ENCODE peak calls at places on chromosome 22, in nine cellular contexts. One of them, this sample, is unnamed.

GRCh38 chr22:34150023-34150422 is 229.7 kb upstream of the LARGE1 start:
- DNase-seq in body of pancreas: no peak
- DNase-seq in astrocyte of the spinal cord: no peak
- DNase-seq in osteocyte: no peak
- DNase-seq in mesothelial cell of epicardium: no peak
- DNase-seq in ovary: no peak
- DNase-seq in progenitor cell of endocrine pancreas: no peak
- DNase-seq in neural crest cell: no peak
- DNase-seq in OCI-LY7: no peak
- DNase-seq in this sample: no peak

GRCh38 chr22:30829901-30830550 is 135.4 kb downstream of the OSBP2 start:
- DNase-seq in mesothelial cell of epicardium: no peak
- DNase-seq in neural crest cell: no peak
- DNase-seq in OCI-LY7: no peak
- DNase-seq in osteocyte: peak
- DNase-seq in ovary: no peak
- DNase-seq in body of pancreas: no peak
- DNase-seq in astrocyte of the spinal cord: peak
- DNase-seq in progenitor cell of endocrine pancreas: no peak
- DNase-seq in this sample: peak

GRCh38 chr22:41274856-41275255 is 11.1 kb downstream of the RANGAP1 start:
- DNase-seq in ovary: no peak
- DNase-seq in mesothelial cell of epicardium: no peak
- DNase-seq in OCI-LY7: no peak
- DNase-seq in progenitor cell of endocrine pancreas: no peak
- DNase-seq in astrocyte of the spinal cord: no peak
- DNase-seq in body of pancreas: no peak
- DNase-seq in osteocyte: no peak
- DNase-seq in neural crest cell: no peak
- DNase-seq in this sample: no peak

GRCh38 chr22:29457730-29458129 is 19.3 kb downstream of the RFPL1 start:
- DNase-seq in OCI-LY7: peak
- DNase-seq in mesothelial cell of epicardium: no peak
- DNase-seq in astrocyte of the spinal cord: peak
- DNase-seq in ovary: no peak
- DNase-seq in progenitor cell of endocrine pancreas: no peak
- DNase-seq in osteocyte: no peak
- DNase-seq in body of pancreas: no peak
- DNase-seq in neural crest cell: peak
- DNase-seq in this sample: peak

GRCh38 chr22:47618180-47618579 is 855.7 kb downstream of the TBC1D22A start:
- DNase-seq in astrocyte of the spinal cord: no peak
- DNase-seq in progenitor cell of endocrine pancreas: no peak
- DNase-seq in mesothelial cell of epicardium: no peak
- DNase-seq in OCI-LY7: no peak
- DNase-seq in body of pancreas: no peak
- DNase-seq in neural crest cell: no peak
- DNase-seq in osteocyte: peak
- DNase-seq in ovary: no peak
- DNase-seq in this sample: no peak

GRCh38 chr22:45101828-45102227 is 61.9 kb upstream of the NUP50 start:
- DNase-seq in neural crest cell: peak
- DNase-seq in mesothelial cell of epicardium: no peak
- DNase-seq in astrocyte of the spinal cord: peak
- DNase-seq in ovary: peak
- DNase-seq in body of pancreas: no peak
- DNase-seq in osteocyte: no peak
- DNase-seq in progenitor cell of endocrine pancreas: no peak
- DNase-seq in OCI-LY7: peak
- DNase-seq in this sample: peak

GRCh38 chr22:27094633-27095308 is 437.4 kb downstream of the MIAT start:
- DNase-seq in body of pancreas: no peak
- DNase-seq in ovary: no peak
- DNase-seq in neural crest cell: no peak
- DNase-seq in mesothelial cell of epicardium: no peak
- DNase-seq in OCI-LY7: no peak
- DNase-seq in astrocyte of the spinal cord: peak
- DNase-seq in osteocyte: no peak
- DNase-seq in progenitor cell of endocrine pancreas: no peak
- DNase-seq in this sample: no peak

GRCh38 chr22:19896665-19897355 is 42.1 kb upstream of the GNB1L start:
- DNase-seq in osteocyte: no peak
- DNase-seq in OCI-LY7: peak
- DNase-seq in mesothelial cell of epicardium: no peak
- DNase-seq in astrocyte of the spinal cord: no peak
- DNase-seq in progenitor cell of endocrine pancreas: no peak
- DNase-seq in body of pancreas: no peak
- DNase-seq in neural crest cell: no peak
- DNase-seq in ovary: no peak
- DNase-seq in this sample: no peak

GRCh38 chr22:22669093-22669492 is 24.7 kb downstream of the GGTLC2 start:
- DNase-seq in osteocyte: no peak
- DNase-seq in progenitor cell of endocrine pancreas: no peak
- DNase-seq in astrocyte of the spinal cord: no peak
- DNase-seq in ovary: no peak
- DNase-seq in body of pancreas: no peak
- DNase-seq in neural crest cell: no peak
- DNase-seq in mesothelial cell of epicardium: no peak
- DNase-seq in OCI-LY7: no peak
- DNase-seq in this sample: no peak

GRCh38 chr22:22670076-22670795 is 25.8 kb downstream of the GGTLC2 start:
- DNase-seq in neural crest cell: no peak
- DNase-seq in OCI-LY7: no peak
- DNase-seq in mesothelial cell of epicardium: no peak
- DNase-seq in astrocyte of the spinal cord: no peak
- DNase-seq in osteocyte: no peak
- DNase-seq in ovary: no peak
- DNase-seq in body of pancreas: no peak
- DNase-seq in progenitor cell of endocrine pancreas: no peak
- DNase-seq in this sample: no peak

GRCh38 chr22:22667966-22668880 is 23.8 kb downstream of the GGTLC2 start:
- DNase-seq in ovary: no peak
- DNase-seq in OCI-LY7: peak
- DNase-seq in osteocyte: no peak
- DNase-seq in neural crest cell: no peak
- DNase-seq in progenitor cell of endocrine pancreas: no peak
- DNase-seq in astrocyte of the spinal cord: no peak
- DNase-seq in mesothelial cell of epicardium: no peak
- DNase-seq in body of pancreas: no peak
- DNase-seq in this sample: no peak

GRCh38 chr22:22663861-22664800 is 19.7 kb downstream of the GGTLC2 start:
- DNase-seq in OCI-LY7: no peak
- DNase-seq in astrocyte of the spinal cord: no peak
- DNase-seq in mesothelial cell of epicardium: no peak
- DNase-seq in ovary: no peak
- DNase-seq in osteocyte: no peak
- DNase-seq in progenitor cell of endocrine pancreas: no peak
- DNase-seq in neural crest cell: no peak
- DNase-seq in body of pancreas: no peak
- DNase-seq in this sample: no peak

GRCh38 chr22:22666307-22667091 is 22.1 kb downstream of the GGTLC2 start:
- DNase-seq in ovary: no peak
- DNase-seq in osteocyte: no peak
- DNase-seq in OCI-LY7: peak
- DNase-seq in body of pancreas: peak
- DNase-seq in neural crest cell: no peak
- DNase-seq in astrocyte of the spinal cord: peak
- DNase-seq in mesothelial cell of epicardium: no peak
- DNase-seq in progenitor cell of endocrine pancreas: peak
- DNase-seq in this sample: no peak
- TF ChIP-seq CTCF in ovary: no peak
- TF ChIP-seq CTCF in osteocyte: peak
- TF ChIP-seq CTCF in OCI-LY7: peak
- TF ChIP-seq CTCF in body of pancreas: peak
- TF ChIP-seq CTCF in neural crest cell: peak
- TF ChIP-seq CTCF in astrocyte of the spinal cord: peak
- TF ChIP-seq CTCF in mesothelial cell of epicardium: peak
- TF ChIP-seq CTCF in progenitor cell of endocrine pancreas: peak
- TF ChIP-seq CTCF in this sample: peak

DNA sequence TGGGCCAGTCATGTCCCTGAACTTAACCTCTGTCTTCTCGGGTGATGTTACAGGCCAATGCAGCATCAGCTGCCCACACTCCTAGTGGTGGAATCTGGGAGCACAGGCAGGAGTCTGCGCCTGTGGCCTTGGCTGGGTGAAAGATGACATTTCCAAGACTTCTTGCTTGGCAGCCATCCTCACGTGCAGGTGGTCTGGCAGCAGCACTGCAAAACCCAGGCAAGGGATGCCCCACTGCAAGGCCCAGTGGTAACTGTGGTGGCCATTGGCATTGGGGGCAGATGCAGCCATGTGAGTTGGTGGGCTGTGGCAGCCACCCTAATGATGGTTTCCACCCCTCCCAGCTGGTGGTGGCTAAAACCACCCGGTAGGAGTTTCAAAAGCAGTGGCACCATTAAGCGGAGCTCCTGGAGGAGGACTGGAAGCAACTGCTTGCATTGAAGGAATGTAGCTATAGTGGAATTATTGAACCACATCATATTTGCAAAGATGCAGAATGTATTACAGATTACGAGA is 120.5 kb upstream of the TOP3B start:
- DNase-seq in body of pancreas: no peak
- DNase-seq in progenitor cell of endocrine pancreas: no peak
- DNase-seq in astrocyte of the spinal cord: no peak
- DNase-seq in neural crest cell: peak
- DNase-seq in mesothelial cell of epicardium: no peak
- DNase-seq in ovary: no peak
- DNase-seq in OCI-LY7: peak
- DNase-seq in osteocyte: peak
- DNase-seq in this sample: no peak
- TF ChIP-seq CTCF in body of pancreas: no peak
- TF ChIP-seq CTCF in progenitor cell of endocrine pancreas: peak
- TF ChIP-seq CTCF in astrocyte of the spinal cord: peak
- TF ChIP-seq CTCF in neural crest cell: peak
- TF ChIP-seq CTCF in mesothelial cell of epicardium: peak
- TF ChIP-seq CTCF in ovary: no peak
- TF ChIP-seq CTCF in OCI-LY7: peak
- TF ChIP-seq CTCF in osteocyte: peak
- TF ChIP-seq CTCF in this sample: peak

GRCh38 chr22:38211556-38211955 is 9.8 kb downstream of the MAFF start:
- DNase-seq in osteocyte: no peak
- DNase-seq in body of pancreas: no peak
- DNase-seq in astrocyte of the spinal cord: no peak
- DNase-seq in mesothelial cell of epicardium: no peak
- DNase-seq in progenitor cell of endocrine pancreas: no peak
- DNase-seq in neural crest cell: no peak
- DNase-seq in OCI-LY7: no peak
- DNase-seq in ovary: no peak
- DNase-seq in this sample: no peak

GRCh38 chr22:38212442-38212841 is 10.6 kb downstream of the MAFF start:
- DNase-seq in neural crest cell: no peak
- DNase-seq in astrocyte of the spinal cord: no peak
- DNase-seq in body of pancreas: no peak
- DNase-seq in ovary: no peak
- DNase-seq in mesothelial cell of epicardium: no peak
- DNase-seq in progenitor cell of endocrine pancreas: no peak
- DNase-seq in osteocyte: no peak
- DNase-seq in OCI-LY7: no peak
- DNase-seq in this sample: no peak

GRCh38 chr22:38215156-38216038 is 13.6 kb downstream of the MAFF start:
- DNase-seq in neural crest cell: no peak
- DNase-seq in body of pancreas: no peak
- DNase-seq in mesothelial cell of epicardium: no peak
- DNase-seq in osteocyte: no peak
- DNase-seq in astrocyte of the spinal cord: no peak
- DNase-seq in OCI-LY7: no peak
- DNase-seq in progenitor cell of endocrine pancreas: no peak
- DNase-seq in ovary: no peak
- DNase-seq in this sample: no peak

GRCh38 chr22:38213319-38214247 is 11.8 kb downstream of the MAFF start:
- DNase-seq in osteocyte: no peak
- DNase-seq in ovary: no peak
- DNase-seq in progenitor cell of endocrine pancreas: no peak
- DNase-seq in astrocyte of the spinal cord: no peak
- DNase-seq in OCI-LY7: peak
- DNase-seq in body of pancreas: no peak
- DNase-seq in mesothelial cell of epicardium: no peak
- DNase-seq in neural crest cell: no peak
- DNase-seq in this sample: no peak

DNA sequence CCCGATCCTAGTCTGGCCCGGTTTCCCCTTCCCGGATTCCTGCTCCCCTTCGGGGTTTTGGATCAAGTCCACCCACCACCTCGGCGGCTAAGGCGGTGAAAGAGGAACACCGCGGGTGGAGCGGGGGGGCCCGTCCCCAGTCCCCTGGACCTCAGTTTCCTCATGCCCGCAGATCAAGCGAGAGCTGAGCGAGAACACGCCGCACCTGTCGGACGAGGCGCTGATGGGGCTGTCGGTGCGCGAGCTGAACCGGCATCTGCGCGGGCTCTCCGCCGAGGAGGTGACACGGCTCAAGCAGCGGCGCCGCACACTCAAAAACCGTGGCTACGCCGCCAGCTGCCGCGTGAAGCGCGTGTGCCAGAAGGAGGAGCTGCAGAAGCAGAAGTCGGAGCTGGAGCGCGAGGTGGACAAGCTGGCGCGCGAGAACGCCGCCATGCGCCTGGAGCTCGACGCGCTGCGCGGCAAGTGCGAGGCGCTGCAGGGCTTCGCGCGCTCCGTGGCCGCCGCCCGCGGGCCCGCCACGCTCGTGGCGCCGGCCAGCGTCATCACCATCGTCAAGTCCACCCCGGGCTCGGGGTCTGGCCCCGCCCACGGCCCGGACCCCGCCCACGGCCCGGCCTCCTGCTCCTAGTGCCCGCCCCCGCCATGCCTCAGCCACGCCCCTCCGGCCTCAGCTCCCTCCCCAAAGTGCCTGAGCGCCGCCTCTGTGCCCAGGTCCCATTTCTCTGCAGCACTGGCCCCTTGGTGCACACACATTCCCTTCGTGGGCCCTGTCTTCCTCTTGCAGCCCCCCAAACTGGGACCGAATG is 12.7 kb downstream of the MAFF start:
- DNase-seq in OCI-LY7: peak
- DNase-seq in mesothelial cell of epicardium: peak
- DNase-seq in body of pancreas: peak
- DNase-seq in progenitor cell of endocrine pancreas: peak
- DNase-seq in ovary: peak
- DNase-seq in neural crest cell: peak
- DNase-seq in osteocyte: no peak
- DNase-seq in astrocyte of the spinal cord: peak
- DNase-seq in this sample: peak
- TF ChIP-seq CTCF in OCI-LY7: peak
- TF ChIP-seq CTCF in mesothelial cell of epicardium: no peak
- TF ChIP-seq CTCF in body of pancreas: no peak
- TF ChIP-seq CTCF in progenitor cell of endocrine pancreas: peak
- TF ChIP-seq CTCF in ovary: peak
- TF ChIP-seq CTCF in neural crest cell: peak
- TF ChIP-seq CTCF in osteocyte: no peak
- TF ChIP-seq CTCF in astrocyte of the spinal cord: peak
- TF ChIP-seq CTCF in this sample: peak

DNA sequence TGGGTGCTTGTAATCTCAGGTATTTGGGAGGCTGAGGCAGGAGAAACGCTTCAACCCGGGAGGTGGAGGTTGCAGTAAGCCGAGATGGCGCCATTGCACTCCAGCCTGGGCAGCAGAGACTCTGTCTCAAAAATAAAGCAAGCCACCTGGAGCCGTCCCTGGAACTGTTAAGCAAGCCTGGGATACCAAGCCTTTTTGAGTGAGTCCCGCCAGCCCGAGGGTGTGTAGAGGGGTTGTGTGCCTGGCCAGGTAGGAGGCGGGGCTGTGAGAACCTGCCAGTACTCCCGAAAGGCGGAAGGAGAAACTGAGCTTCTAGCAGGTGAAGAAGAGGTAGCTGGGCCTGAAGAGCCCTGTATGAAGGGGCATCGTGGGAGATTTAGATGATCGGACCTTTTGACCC is 52.4 kb downstream of the TRIOBP start:
- DNase-seq in neural crest cell: no peak
- DNase-seq in OCI-LY7: no peak
- DNase-seq in ovary: peak
- DNase-seq in osteocyte: no peak
- DNase-seq in progenitor cell of endocrine pancreas: no peak
- DNase-seq in astrocyte of the spinal cord: no peak
- DNase-seq in mesothelial cell of epicardium: no peak
- DNase-seq in body of pancreas: no peak
- DNase-seq in this sample: peak
- TF ChIP-seq CTCF in neural crest cell: no peak
- TF ChIP-seq CTCF in OCI-LY7: peak
- TF ChIP-seq CTCF in ovary: no peak
- TF ChIP-seq CTCF in osteocyte: no peak
- TF ChIP-seq CTCF in progenitor cell of endocrine pancreas: no peak
- TF ChIP-seq CTCF in astrocyte of the spinal cord: no peak
- TF ChIP-seq CTCF in mesothelial cell of epicardium: no peak
- TF ChIP-seq CTCF in body of pancreas: no peak
- TF ChIP-seq CTCF in this sample: no peak

This sample was measured in epithelial cell of esophagus.